ENCODE peak calls at places on chromosomes 6 and 20, in eight cellular contexts. N is HCT116, D is Karpas-422, C is fibroblast of lung, B is astrocyte, E is endodermal cell, Z is H9, S is adipocyte. O is an unnamed sample.
A peak's percentile ranks its signal among the peaks of the same experiment; 100 is the strongest.

GRCh38 chr6:30490031-30490876 is 945 bp downstream of the HLA-E start:
- DNase-seq in D (peak; percentile 90), S (peak; percentile 84), E (peak; percentile 94), N (no peak), Z (peak; percentile 83), C (peak; percentile 55), B (peak; percentile 16), O (no peak)

GRCh38 chr6:105608711-105609374 is 206.0 kb upstream of the PREP start:
- DNase-seq in Z (no peak), E (no peak), C (peak; percentile 98), D (no peak), S (peak; percentile 97), N (no peak), B (peak; percentile 99), O (no peak)

GRCh38 chr6:28802417-28803336 is 121.1 kb downstream of the TRIM27 start:
- DNase-seq in S (no peak), N (peak; percentile 58), Z (peak; percentile 63), B (peak; percentile 45), E (peak; percentile 83), C (peak; percentile 63), D (peak; percentile 51), O (peak; percentile 85)

GRCh38 chr6:123316733-123317323 is 319.9 kb downstream of the TRDN start:
- DNase-seq in Z (no peak), C (peak; percentile 2), N (no peak), B (no peak), S (peak; percentile 75), E (no peak), D (peak; percentile 72), O (peak; percentile 32)

GRCh38 chr20:25223179-25223661 is 24.7 kb upstream of the PYGB start:
- DNase-seq in E (peak; percentile 90), C (peak; percentile 97), B (peak; percentile 95), Z (peak; percentile 69), S (peak; percentile 72), N (peak; percentile 76), D (peak; percentile 96), O (no peak)

GRCh38 chr6:1916334-1916985 is 306.7 kb downstream of the FOXC1 start:
- DNase-seq in N (no peak), C (peak; percentile 87), E (no peak), Z (no peak), S (peak; percentile 57), B (peak; percentile 83), D (no peak), O (no peak)

GRCh38 chr6:116624036-116624805 is 7.9 kb downstream of the RSPH4A start:
- DNase-seq in C (peak; percentile 7), B (no peak), D (no peak), S (no peak), Z (no peak), N (peak; percentile 19), E (no peak), O (no peak)

GRCh38 chr20:11011653-11012052 is 337.9 kb upstream of the JAG1 start:
- DNase-seq in D (no peak), S (no peak), N (no peak), B (no peak), Z (no peak), C (no peak), E (no peak), O (no peak)

GRCh38 chr20:52212943-52213342 is 21.4 kb upstream of the ZFP64 start:
- DNase-seq in C (no peak), D (no peak), S (no peak), E (no peak), Z (no peak), B (no peak), N (no peak), O (no peak)

GRCh38 chr6:47130086-47130485 is 88.0 kb upstream of the ADGRF1 start:
- DNase-seq in E (no peak), N (no peak), Z (no peak), D (no peak), C (no peak), S (no peak), B (no peak), O (no peak)

GRCh38 chr6:54307412-54308036 is 717 bp upstream of the TINAG start:
- DNase-seq in S (no peak), E (no peak), Z (no peak), N (no peak), D (no peak), B (no peak), C (no peak), O (no peak)

GRCh38 chr20:40702504-40702903 is 13.5 kb upstream of the MAFB start:
- DNase-seq in S (peak; percentile 25), Z (no peak), B (no peak), E (peak; percentile 62), D (peak; percentile 48), C (no peak), N (no peak), O (no peak)

GRCh38 chr20:38883981-38884733 is 42.1 kb upstream of the FAM83D start:
- DNase-seq in D (peak; percentile 50), B (no peak), E (no peak), N (no peak), C (no peak), Z (no peak), S (no peak), O (no peak)
- H3K9ac ChIP-seq in D (no peak overlapping the region), B (no peak overlapping the region), E (no peak overlapping the region), N (no peak overlapping the region), C (no peak overlapping the region), Z (no peak overlapping the region), S (no peak overlapping the region), O (no peak overlapping the region)

GRCh38 chr6:113645986-113646385 is 211.2 kb upstream of the MARCKS start:
- DNase-seq in E (no peak), N (no peak), C (peak; percentile 46), B (no peak), D (no peak), Z (no peak), S (no peak), O (no peak)

GRCh38 chr6:113644861-113645575 is 212.1 kb upstream of the MARCKS start:
- DNase-seq in D (no peak), C (peak; percentile 99), N (peak; percentile 40), Z (no peak), E (no peak), B (peak; percentile 99), S (peak; percentile 85), O (no peak)

GRCh38 chr6:113646701-113647100 is 210.4 kb upstream of the MARCKS start:
- DNase-seq in D (no peak), S (no peak), E (no peak), Z (no peak), N (no peak), B (no peak), C (no peak), O (no peak)

GRCh38 chr6:113647158-113647889 is 209.8 kb upstream of the MARCKS start:
- DNase-seq in Z (no peak), E (no peak), D (no peak), B (no peak), N (no peak), S (no peak), C (peak; percentile 18), O (no peak)

GRCh38 chr6:113645576-113645970 is 211.6 kb upstream of the MARCKS start:
- DNase-seq in D (no peak), E (no peak), S (peak; percentile 66), C (peak; percentile 99), B (peak; percentile 99), Z (no peak), N (no peak), O (no peak)
- H3K9ac ChIP-seq in D (no peak overlapping the region), E (no peak overlapping the region), S (peak overlapping the region; percentile 76), C (no peak overlapping the region), B (peak overlapping the region; percentile 79), Z (no peak overlapping the region), N (no peak overlapping the region), O (no peak overlapping the region)

GRCh38 chr6:43456737-43457126 is 1.4 kb upstream of the DLK2 start:
- DNase-seq in C (no peak), Z (no peak), B (no peak), D (no peak), E (no peak), N (no peak), S (no peak), O (no peak)

GRCh38 chr6:43453831-43454230 is 1.5 kb downstream of the DLK2 start:
- DNase-seq in E (no peak), B (no peak), C (no peak), D (no peak), S (no peak), Z (no peak), N (no peak), O (no peak)

GRCh38 chr6:43452896-43453295 is 2.5 kb downstream of the DLK2 start:
- DNase-seq in N (no peak), C (no peak), B (no peak), Z (no peak), D (no peak), S (no peak), E (no peak), O (no peak)

GRCh38 chr6:43454290-43455033 is 886 bp downstream of the DLK2 start:
- DNase-seq in D (peak; percentile 80), C (peak; percentile 79), B (peak; percentile 59), N (peak; percentile 60), E (peak; percentile 96), S (peak; percentile 94), Z (peak; percentile 91), O (no peak)

GRCh38 chr6:43455034-43455747 is at the start of gene DLK2:
- DNase-seq in C (no peak), B (no peak), E (no peak), Z (no peak), N (no peak), S (peak; percentile 59), D (peak; percentile 65), O (no peak)
- H3K9ac ChIP-seq in C (no peak within 1 kb of the TSS), B (peak within 1 kb of the TSS; percentile 42), E (no peak within 1 kb of the TSS), Z (no peak within 1 kb of the TSS), N (peak within 1 kb of the TSS; percentile 25), S (no peak within 1 kb of the TSS), D (peak within 1 kb of the TSS; percentile 69), O (peak within 1 kb of the TSS; percentile 69)

GRCh38 chr6:142927274-142927586 is 17.7 kb downstream of the HIVEP2 start:
- DNase-seq in N (no peak), E (no peak), D (no peak), C (no peak), Z (no peak), B (peak; percentile 55), S (no peak), O (no peak)
- H3K9ac ChIP-seq in N (peak overlapping the region; percentile 62), E (peak overlapping the region; percentile 45), D (peak overlapping the region; percentile 72), C (peak overlapping the region; percentile 96), Z (peak overlapping the region; percentile 1), B (peak overlapping the region; percentile 92), S (peak overlapping the region; percentile 88), O (no peak overlapping the region)

DNA sequence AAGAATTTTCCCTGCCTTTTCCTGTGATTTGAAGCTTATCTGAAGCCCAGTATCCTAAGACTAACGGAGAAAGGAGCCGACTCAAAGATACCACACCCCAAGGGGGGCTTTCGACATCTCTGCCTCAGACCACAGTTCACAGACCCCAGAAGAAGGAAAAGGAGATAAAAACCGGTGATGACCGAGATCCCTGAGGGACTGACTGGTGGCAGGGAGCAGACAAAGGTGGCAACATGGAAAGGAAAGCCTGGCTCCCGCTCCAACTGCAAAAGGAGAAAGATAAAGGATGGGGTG is 668 bp downstream of the STK38 start:
- DNase-seq in D (no peak), S (no peak), C (no peak), Z (no peak), N (no peak), E (no peak), B (no peak), O (no peak)
- H3K9ac ChIP-seq in D (peak overlapping the region; percentile 85), S (peak overlapping the region; percentile 99), C (peak overlapping the region; percentile 89), Z (peak overlapping the region; percentile 78), N (peak overlapping the region; percentile 84), E (peak overlapping the region; percentile 79), B (peak overlapping the region; percentile 91), O (peak overlapping the region; percentile 83)

GRCh38 chr6:43496370-43497128 is 13.6 kb downstream of the LRRC73 start:
- DNase-seq in C (peak; percentile 68), Z (peak; percentile 71), D (peak; percentile 64), E (peak; percentile 85), S (peak; percentile 81), B (peak; percentile 52), N (no peak), O (no peak)
- H3K9ac ChIP-seq in C (no peak overlapping the region), Z (no peak overlapping the region), D (no peak overlapping the region), E (no peak overlapping the region), S (no peak overlapping the region), B (peak overlapping the region; percentile 16), N (peak overlapping the region; percentile 54), O (peak overlapping the region; percentile 37)